ENCODE peak calls at places on chromosomes 3 and 15, in six cellular contexts. One of them, this sample, is unnamed.

GRCh38 chr3:96200897-96201296 is 613.5 kb upstream of the EPHA6 start:
- DNase-seq in CD4-positive, alpha-beta T cell: no peak
- DNase-seq in activated naive CD4-positive, alpha-beta T cell treated with Interleukin-2 at 50 U/mL for 16 hours: no peak
- DNase-seq in EH: no peak
- DNase-seq in posterior cingulate gyrus: no peak
- DNase-seq in germinal center: no peak
- DNase-seq in this sample: no peak

GRCh38 chr15:61556037-61556648 is 327.0 kb upstream of the RORA start:
- DNase-seq in EH: peak
- DNase-seq in posterior cingulate gyrus: no peak
- DNase-seq in activated naive CD4-positive, alpha-beta T cell treated with Interleukin-2 at 50 U/mL for 16 hours: no peak
- DNase-seq in germinal center: no peak
- DNase-seq in CD4-positive, alpha-beta T cell: no peak
- DNase-seq in this sample: peak

GRCh38 chr3:68162644-68163043 is 508.2 kb upstream of the SUCLG2 start:
- DNase-seq in EH: no peak
- DNase-seq in CD4-positive, alpha-beta T cell: no peak
- DNase-seq in posterior cingulate gyrus: no peak
- DNase-seq in germinal center: no peak
- DNase-seq in activated naive CD4-positive, alpha-beta T cell treated with Interleukin-2 at 50 U/mL for 16 hours: no peak
- DNase-seq in this sample: no peak

GRCh38 chr3:197466586-197467399 is 89.0 kb downstream of the BDH1 start:
- DNase-seq in CD4-positive, alpha-beta T cell: no peak
- DNase-seq in EH: peak
- DNase-seq in activated naive CD4-positive, alpha-beta T cell treated with Interleukin-2 at 50 U/mL for 16 hours: no peak
- DNase-seq in posterior cingulate gyrus: no peak
- DNase-seq in germinal center: no peak
- DNase-seq in this sample: peak

GRCh38 chr3:109331692-109332091 is 5.7 kb downstream of the DPPA4 start:
- DNase-seq in activated naive CD4-positive, alpha-beta T cell treated with Interleukin-2 at 50 U/mL for 16 hours: no peak
- DNase-seq in EH: no peak
- DNase-seq in germinal center: no peak
- DNase-seq in posterior cingulate gyrus: no peak
- DNase-seq in CD4-positive, alpha-beta T cell: no peak
- DNase-seq in this sample: no peak

GRCh38 chr3:184001761-184002160 is 15.9 kb downstream of the ABCC5 start:
- DNase-seq in germinal center: no peak
- DNase-seq in activated naive CD4-positive, alpha-beta T cell treated with Interleukin-2 at 50 U/mL for 16 hours: no peak
- DNase-seq in EH: no peak
- DNase-seq in CD4-positive, alpha-beta T cell: no peak
- DNase-seq in posterior cingulate gyrus: no peak
- DNase-seq in this sample: no peak

GRCh38 chr15:95511680-95512079 is 818.8 kb upstream of the NR2F2 start:
- DNase-seq in EH: peak
- DNase-seq in activated naive CD4-positive, alpha-beta T cell treated with Interleukin-2 at 50 U/mL for 16 hours: no peak
- DNase-seq in posterior cingulate gyrus: no peak
- DNase-seq in germinal center: no peak
- DNase-seq in CD4-positive, alpha-beta T cell: no peak
- DNase-seq in this sample: no peak

GRCh38 chr15:71686221-71687050 is 123.9 kb upstream of the NR2E3 start:
- DNase-seq in posterior cingulate gyrus: no peak
- DNase-seq in EH: no peak
- DNase-seq in CD4-positive, alpha-beta T cell: no peak
- DNase-seq in activated naive CD4-positive, alpha-beta T cell treated with Interleukin-2 at 50 U/mL for 16 hours: no peak
- DNase-seq in germinal center: no peak
- DNase-seq in this sample: no peak

GRCh38 chr15:93028632-93029612 is 60.1 kb downstream of the RGMA start:
- DNase-seq in EH: peak
- DNase-seq in posterior cingulate gyrus: peak
- DNase-seq in activated naive CD4-positive, alpha-beta T cell treated with Interleukin-2 at 50 U/mL for 16 hours: no peak
- DNase-seq in CD4-positive, alpha-beta T cell: no peak
- DNase-seq in germinal center: no peak
- DNase-seq in this sample: peak

GRCh38 chr3:160667452-160667851 is 9.5 kb upstream of the ARL14 start:
- DNase-seq in activated naive CD4-positive, alpha-beta T cell treated with Interleukin-2 at 50 U/mL for 16 hours: no peak
- DNase-seq in germinal center: no peak
- DNase-seq in posterior cingulate gyrus: no peak
- DNase-seq in CD4-positive, alpha-beta T cell: no peak
- DNase-seq in EH: peak
- DNase-seq in this sample: peak

GRCh38 chr15:73951591-73951990 is 25.3 kb downstream of the LOXL1 start:
- DNase-seq in CD4-positive, alpha-beta T cell: no peak
- DNase-seq in germinal center: no peak
- DNase-seq in EH: no peak
- DNase-seq in activated naive CD4-positive, alpha-beta T cell treated with Interleukin-2 at 50 U/mL for 16 hours: no peak
- DNase-seq in posterior cingulate gyrus: no peak
- DNase-seq in this sample: no peak

GRCh38 chr3:126847061-126847460 is 135.9 kb upstream of the PLXNA1 start:
- DNase-seq in EH: no peak
- DNase-seq in posterior cingulate gyrus: no peak
- DNase-seq in CD4-positive, alpha-beta T cell: no peak
- DNase-seq in germinal center: no peak
- DNase-seq in activated naive CD4-positive, alpha-beta T cell treated with Interleukin-2 at 50 U/mL for 16 hours: no peak
- DNase-seq in this sample: no peak

GRCh38 chr3:158159714-158160113 is 49.8 kb downstream of the RSRC1 start:
- DNase-seq in germinal center: no peak
- DNase-seq in posterior cingulate gyrus: no peak
- DNase-seq in activated naive CD4-positive, alpha-beta T cell treated with Interleukin-2 at 50 U/mL for 16 hours: no peak
- DNase-seq in CD4-positive, alpha-beta T cell: no peak
- DNase-seq in EH: no peak
- DNase-seq in this sample: no peak

GRCh38 chr15:101127503-101128076 is 124.3 kb downstream of the CHSY1 start:
- DNase-seq in activated naive CD4-positive, alpha-beta T cell treated with Interleukin-2 at 50 U/mL for 16 hours: peak
- DNase-seq in germinal center: peak
- DNase-seq in CD4-positive, alpha-beta T cell: no peak
- DNase-seq in EH: peak
- DNase-seq in posterior cingulate gyrus: peak
- DNase-seq in this sample: peak

GRCh38 chr3:121660356-121661171 is at the start of gene HCLS1:
- DNase-seq in posterior cingulate gyrus: peak
- DNase-seq in EH: peak
- DNase-seq in activated naive CD4-positive, alpha-beta T cell treated with Interleukin-2 at 50 U/mL for 16 hours: peak
- DNase-seq in CD4-positive, alpha-beta T cell: peak
- DNase-seq in germinal center: peak
- DNase-seq in this sample: no peak

GRCh38 chr15:73686781-73687256 is 2.6 kb downstream of the CD276 start:
- DNase-seq in activated naive CD4-positive, alpha-beta T cell treated with Interleukin-2 at 50 U/mL for 16 hours: no peak
- DNase-seq in EH: peak
- DNase-seq in germinal center: no peak
- DNase-seq in posterior cingulate gyrus: no peak
- DNase-seq in CD4-positive, alpha-beta T cell: no peak
- DNase-seq in this sample: peak